ENCODE peak calls at places on chromosomes 4 and X, in six cellular contexts. One of them, this sample, is unnamed.
A peak's percentile ranks its signal among the peaks of the same experiment; 100 is the strongest.

GRCh38 chr4:7397206-7398103 is 37.3 kb downstream of the PSAPL1 start:
- DNase-seq in neuronal stem cell: no peak
- DNase-seq in H9: peak; percentile 21
- DNase-seq in H1: peak; percentile 38
- DNase-seq in mesenchymal stem cell: no peak
- DNase-seq in IMR-90: peak; percentile 4
- DNase-seq in this sample: no peak

GRCh38 chrX:51747671-51748070 is 4.4 kb downstream of the GSPT2 start:
- DNase-seq in neuronal stem cell: no peak
- DNase-seq in mesenchymal stem cell: no peak
- DNase-seq in H9: no peak
- DNase-seq in IMR-90: no peak
- DNase-seq in H1: no peak
- DNase-seq in this sample: no peak

GRCh38 chr4:51831133-51831532 is 11.8 kb upstream of the DCUN1D4 start:
- DNase-seq in IMR-90: peak; percentile 51
- DNase-seq in neuronal stem cell: peak; percentile 61
- DNase-seq in H9: peak; percentile 67
- DNase-seq in mesenchymal stem cell: peak; percentile 57
- DNase-seq in H1: peak; percentile 71
- DNase-seq in this sample: peak; percentile 50

GRCh38 chrX:49876750-49877149 is 2.5 kb upstream of the USP27X start:
- DNase-seq in neuronal stem cell: no peak
- DNase-seq in H9: no peak
- DNase-seq in mesenchymal stem cell: peak; percentile 34
- DNase-seq in H1: no peak
- DNase-seq in IMR-90: peak; percentile 23
- DNase-seq in this sample: peak; percentile 12

GRCh38 chr4:11603594-11604194 is 175.0 kb upstream of the HS3ST1 start:
- DNase-seq in mesenchymal stem cell: no peak
- DNase-seq in IMR-90: no peak
- DNase-seq in H1: no peak
- DNase-seq in H9: no peak
- DNase-seq in neuronal stem cell: no peak
- DNase-seq in this sample: no peak

GRCh38 chr4:3775011-3775410 is 8.8 kb downstream of the ADRA2C start:
- DNase-seq in H1: no peak
- DNase-seq in IMR-90: no peak
- DNase-seq in mesenchymal stem cell: no peak
- DNase-seq in neuronal stem cell: no peak
- DNase-seq in H9: no peak
- DNase-seq in this sample: no peak

GRCh38 chr4:119179011-119179410 is 33.5 kb upstream of the USP53 start:
- DNase-seq in mesenchymal stem cell: no peak
- DNase-seq in H1: no peak
- DNase-seq in neuronal stem cell: no peak
- DNase-seq in H9: no peak
- DNase-seq in IMR-90: no peak
- DNase-seq in this sample: no peak

GRCh38 chr4:142961866-142962265 is 115.8 kb upstream of the INPP4B start:
- DNase-seq in IMR-90: no peak
- DNase-seq in mesenchymal stem cell: no peak
- DNase-seq in H1: no peak
- DNase-seq in neuronal stem cell: no peak
- DNase-seq in H9: no peak
- DNase-seq in this sample: no peak

GRCh38 chr4:78369691-78370090 is 181.9 kb upstream of the ANXA3 start:
- DNase-seq in neuronal stem cell: no peak
- DNase-seq in H9: peak; percentile 52
- DNase-seq in IMR-90: no peak
- DNase-seq in H1: no peak
- DNase-seq in mesenchymal stem cell: no peak
- DNase-seq in this sample: no peak

GRCh38 chr4:181597766-181598165 is 645.4 kb upstream of the TENM3 start:
- DNase-seq in mesenchymal stem cell: no peak
- DNase-seq in IMR-90: peak; percentile 64
- DNase-seq in H9: no peak
- DNase-seq in neuronal stem cell: no peak
- DNase-seq in H1: no peak
- DNase-seq in this sample: no peak

GRCh38 chr4:96483308-96484030 is 643.6 kb downstream of the PDHA2 start:
- DNase-seq in mesenchymal stem cell: no peak
- DNase-seq in H1: no peak
- DNase-seq in neuronal stem cell: no peak
- DNase-seq in IMR-90: no peak
- DNase-seq in H9: peak; percentile 38
- DNase-seq in this sample: no peak

GRCh38 chr4:109301691-109302365 is 630 bp downstream of the COL25A1 start:
- DNase-seq in IMR-90: no peak
- DNase-seq in H1: peak; percentile 55
- DNase-seq in mesenchymal stem cell: peak; percentile 22
- DNase-seq in neuronal stem cell: no peak
- DNase-seq in H9: peak; percentile 46
- DNase-seq in this sample: no peak

GRCh38 chrX:40755291-40756249 is 20.2 kb upstream of the MED14 start:
- DNase-seq in H9: peak; percentile 37
- DNase-seq in H1: no peak
- DNase-seq in IMR-90: peak; percentile 39
- DNase-seq in mesenchymal stem cell: no peak
- DNase-seq in neuronal stem cell: no peak
- DNase-seq in this sample: no peak

GRCh38 chr4:135485371-135485770 is 1283.8 kb upstream of the PABPC4L start:
- DNase-seq in IMR-90: no peak
- DNase-seq in H1: no peak
- DNase-seq in H9: no peak
- DNase-seq in mesenchymal stem cell: no peak
- DNase-seq in neuronal stem cell: no peak
- DNase-seq in this sample: no peak

GRCh38 chr4:116386856-116387255 is 698.5 kb downstream of the TRAM1L1 start:
- DNase-seq in mesenchymal stem cell: no peak
- DNase-seq in neuronal stem cell: no peak
- DNase-seq in H1: no peak
- DNase-seq in H9: no peak
- DNase-seq in IMR-90: no peak
- DNase-seq in this sample: no peak

GRCh38 chr4:73103799-73104503 is 34.4 kb upstream of the COX18 start:
- DNase-seq in neuronal stem cell: no peak
- DNase-seq in mesenchymal stem cell: peak; percentile 41
- DNase-seq in H9: no peak
- DNase-seq in IMR-90: peak; percentile 32
- DNase-seq in H1: no peak
- DNase-seq in this sample: no peak

GRCh38 chrX:115093206-115093605 is 75.8 kb upstream of the IL13RA2 start:
- DNase-seq in mesenchymal stem cell: peak; percentile 5
- DNase-seq in H9: no peak
- DNase-seq in IMR-90: no peak
- DNase-seq in H1: no peak
- DNase-seq in neuronal stem cell: no peak
- DNase-seq in this sample: no peak

GRCh38 chr4:166421556-166422156 is 548.6 kb downstream of the TLL1 start:
- DNase-seq in neuronal stem cell: no peak
- DNase-seq in H1: no peak
- DNase-seq in IMR-90: peak; percentile 2
- DNase-seq in mesenchymal stem cell: peak; percentile 1
- DNase-seq in H9: no peak
- DNase-seq in this sample: no peak

GRCh38 chr4:179472164-179472563 is 2029.9 kb upstream of the AGA start:
- DNase-seq in neuronal stem cell: no peak
- DNase-seq in IMR-90: no peak
- DNase-seq in H9: no peak
- DNase-seq in mesenchymal stem cell: no peak
- DNase-seq in H1: no peak
- DNase-seq in this sample: no peak

GRCh38 chr4:103498161-103499070 is 221.4 kb downstream of the TACR3 start:
- DNase-seq in IMR-90: peak; percentile 4
- DNase-seq in H9: no peak
- DNase-seq in neuronal stem cell: no peak
- DNase-seq in H1: no peak
- DNase-seq in mesenchymal stem cell: peak; percentile 90
- DNase-seq in this sample: no peak

GRCh38 chr4:105544517-105544916 is 7.9 kb upstream of the ARHGEF38 start:
- DNase-seq in mesenchymal stem cell: no peak
- DNase-seq in H1: no peak
- DNase-seq in neuronal stem cell: no peak
- DNase-seq in IMR-90: no peak
- DNase-seq in H9: no peak
- DNase-seq in this sample: no peak

GRCh38 chrX:74277846-74278245 is 26.1 kb upstream of the ZCCHC13 start:
- DNase-seq in H9: no peak
- DNase-seq in IMR-90: no peak
- DNase-seq in neuronal stem cell: no peak
- DNase-seq in H1: no peak
- DNase-seq in mesenchymal stem cell: no peak
- DNase-seq in this sample: no peak

GRCh38 chrX:74284391-74284952 is 19.5 kb upstream of the ZCCHC13 start:
- DNase-seq in neuronal stem cell: no peak
- DNase-seq in H1: no peak
- DNase-seq in IMR-90: no peak
- DNase-seq in H9: no peak
- DNase-seq in mesenchymal stem cell: no peak
- DNase-seq in this sample: no peak

GRCh38 chrX:74277320-74277719 is 26.7 kb upstream of the ZCCHC13 start:
- DNase-seq in IMR-90: no peak
- DNase-seq in neuronal stem cell: no peak
- DNase-seq in mesenchymal stem cell: no peak
- DNase-seq in H9: no peak
- DNase-seq in H1: no peak
- DNase-seq in this sample: no peak

GRCh38 chrX:74280759-74281158 is 23.2 kb upstream of the ZCCHC13 start:
- DNase-seq in neuronal stem cell: no peak
- DNase-seq in H9: no peak
- DNase-seq in H1: no peak
- DNase-seq in mesenchymal stem cell: no peak
- DNase-seq in IMR-90: no peak
- DNase-seq in this sample: no peak
- H3K4ac ChIP-seq in neuronal stem cell: no peak overlapping the region
- H3K4ac ChIP-seq in H9: no peak overlapping the region
- H3K4ac ChIP-seq in H1: no peak overlapping the region
- H3K4ac ChIP-seq in mesenchymal stem cell: no peak overlapping the region
- H3K4ac ChIP-seq in IMR-90: no peak overlapping the region
- H3K4ac ChIP-seq in this sample: no peak overlapping the region

DNA sequence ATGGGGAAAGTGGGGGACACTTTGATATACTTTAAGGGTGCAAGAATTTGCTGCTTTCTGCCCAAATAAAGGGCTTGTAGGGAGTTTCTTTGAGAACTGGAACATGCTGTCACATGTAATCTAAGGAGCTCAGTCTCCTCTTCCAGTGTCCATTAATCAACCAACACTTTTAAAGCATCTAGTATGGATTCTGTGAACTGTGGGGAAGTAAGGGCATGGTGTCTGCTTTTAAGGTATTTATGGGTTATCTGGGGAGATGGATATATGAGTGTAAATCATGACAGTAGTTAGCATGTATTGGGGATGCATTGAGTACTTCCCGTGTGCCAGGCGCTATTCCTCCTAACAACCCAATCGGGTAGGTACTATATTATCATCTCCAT is 151.2 kb downstream of the SPRY1 start:
- DNase-seq in mesenchymal stem cell: no peak
- DNase-seq in neuronal stem cell: no peak
- DNase-seq in H1: no peak
- DNase-seq in IMR-90: no peak
- DNase-seq in H9: no peak
- DNase-seq in this sample: no peak
- H4K8ac ChIP-seq in mesenchymal stem cell: no peak overlapping the region
- H4K8ac ChIP-seq in neuronal stem cell: no peak overlapping the region
- H4K8ac ChIP-seq in H1: no peak overlapping the region
- H4K8ac ChIP-seq in IMR-90: no peak overlapping the region
- H4K8ac ChIP-seq in H9: no peak overlapping the region
- H4K8ac ChIP-seq in this sample: peak overlapping the region; percentile 41

GRCh38 chr4:100679926-100680325 is 162.1 kb upstream of the EMCN start:
- DNase-seq in IMR-90: no peak
- DNase-seq in H1: no peak
- DNase-seq in H9: no peak
- DNase-seq in neuronal stem cell: no peak
- DNase-seq in mesenchymal stem cell: no peak
- DNase-seq in this sample: no peak
- H3K9me3 ChIP-seq in IMR-90: no peaks in the 10 kb centered on the region
- H3K9me3 ChIP-seq in H1: no peaks in the 10 kb centered on the region
- H3K9me3 ChIP-seq in H9: no peaks in the 10 kb centered on the region
- H3K9me3 ChIP-seq in neuronal stem cell: no peaks in the 10 kb centered on the region
- H3K9me3 ChIP-seq in mesenchymal stem cell: peaks cover 3% of the 10 kb centered on the region
- H3K9me3 ChIP-seq in this sample: no peaks in the 10 kb centered on the region

GRCh38 chr4:188411805-188412204 is 272.6 kb downstream of the TRIML1 start:
- DNase-seq in H9: no peak
- DNase-seq in mesenchymal stem cell: no peak
- DNase-seq in H1: no peak
- DNase-seq in IMR-90: no peak
- DNase-seq in neuronal stem cell: no peak
- DNase-seq in this sample: no peak
- H3K4ac ChIP-seq in H9: no peak overlapping the region
- H3K4ac ChIP-seq in mesenchymal stem cell: no peak overlapping the region
- H3K4ac ChIP-seq in H1: no peak overlapping the region
- H3K4ac ChIP-seq in IMR-90: no peak overlapping the region
- H3K4ac ChIP-seq in neuronal stem cell: no peak overlapping the region
- H3K4ac ChIP-seq in this sample: no peak overlapping the region

GRCh38 chr4:17153572-17153971 is 255.1 kb upstream of the LDB2 start:
- DNase-seq in H9: no peak
- DNase-seq in neuronal stem cell: no peak
- DNase-seq in H1: no peak
- DNase-seq in mesenchymal stem cell: no peak
- DNase-seq in IMR-90: no peak
- DNase-seq in this sample: no peak
- H4K8ac ChIP-seq in H9: no peak overlapping the region
- H4K8ac ChIP-seq in neuronal stem cell: no peak overlapping the region
- H4K8ac ChIP-seq in H1: no peak overlapping the region
- H4K8ac ChIP-seq in mesenchymal stem cell: no peak overlapping the region
- H4K8ac ChIP-seq in IMR-90: no peak overlapping the region
- H4K8ac ChIP-seq in this sample: no peak overlapping the region

GRCh38 chr4:385934-386707 is 48.5 kb downstream of the ZNF141 start:
- DNase-seq in mesenchymal stem cell: no peak
- DNase-seq in H1: no peak
- DNase-seq in H9: no peak
- DNase-seq in IMR-90: no peak
- DNase-seq in neuronal stem cell: no peak
- DNase-seq in this sample: no peak
- H3K9me3 ChIP-seq in mesenchymal stem cell: peaks cover 88% of the 10 kb centered on the region
- H3K9me3 ChIP-seq in H1: peaks cover 37% of the 10 kb centered on the region
- H3K9me3 ChIP-seq in H9: peaks cover 26% of the 10 kb centered on the region
- H3K9me3 ChIP-seq in IMR-90: peaks cover 63% of the 10 kb centered on the region
- H3K9me3 ChIP-seq in neuronal stem cell: peaks cover 20% of the 10 kb centered on the region
- H3K9me3 ChIP-seq in this sample: peaks cover 33% of the 10 kb centered on the region

This sample was measured in trophoblast cell.